ENCODE peak calls at places on chromosome 2, in ten cellular contexts. One of them, this sample, is unnamed.

GRCh38 chr2:240322991-240323390 is 112.5 kb upstream of the GPC1 start:
- DNase-seq in NCI-H748 treated with DMSO at 0.1 percent for 48 hours: no peak
- DNase-seq in fibroblast of pulmonary artery: no peak
- DNase-seq in activated CD4-positive, alpha-beta T cell treated with anti-CD3 and anti-CD28 coated beads for 24 hours: no peak
- DNase-seq in activated effector memory CD4-positive, alpha-beta T cell treated with Interleukin-2 at 50 U/mL for 16 hours: no peak
- DNase-seq in NCI-H2081: no peak
- DNase-seq in stimulated activated CD8-positive, alpha-beta memory T cell treated with anti-CD3 and anti-CD28 coated beads, Interleukin-7, amount 100 ng/mL, for 24 hours: no peak
- DNase-seq in EH: no peak
- DNase-seq in B cell: no peak
- DNase-seq in T-cell: no peak
- DNase-seq in this sample: no peak

GRCh38 chr2:85793584-85793983 is 39.8 kb downstream of the ATOH8 start:
- DNase-seq in NCI-H748 treated with DMSO at 0.1 percent for 48 hours: no peak
- DNase-seq in fibroblast of pulmonary artery: no peak
- DNase-seq in activated CD4-positive, alpha-beta T cell treated with anti-CD3 and anti-CD28 coated beads for 24 hours: no peak
- DNase-seq in activated effector memory CD4-positive, alpha-beta T cell treated with Interleukin-2 at 50 U/mL for 16 hours: no peak
- DNase-seq in NCI-H2081: no peak
- DNase-seq in stimulated activated CD8-positive, alpha-beta memory T cell treated with anti-CD3 and anti-CD28 coated beads, Interleukin-7, amount 100 ng/mL, for 24 hours: no peak
- DNase-seq in EH: no peak
- DNase-seq in B cell: no peak
- DNase-seq in T-cell: no peak
- DNase-seq in this sample: no peak

GRCh38 chr2:150134223-150134858 is 353.1 kb downstream of the RND3 start:
- DNase-seq in NCI-H748 treated with DMSO at 0.1 percent for 48 hours: no peak
- DNase-seq in fibroblast of pulmonary artery: no peak
- DNase-seq in activated CD4-positive, alpha-beta T cell treated with anti-CD3 and anti-CD28 coated beads for 24 hours: no peak
- DNase-seq in activated effector memory CD4-positive, alpha-beta T cell treated with Interleukin-2 at 50 U/mL for 16 hours: no peak
- DNase-seq in NCI-H2081: no peak
- DNase-seq in stimulated activated CD8-positive, alpha-beta memory T cell treated with anti-CD3 and anti-CD28 coated beads, Interleukin-7, amount 100 ng/mL, for 24 hours: no peak
- DNase-seq in EH: peak; percentile 87
- DNase-seq in B cell: no peak
- DNase-seq in T-cell: no peak
- DNase-seq in this sample: no peak

GRCh38 chr2:39516347-39517101 is 79.4 kb upstream of the MAP4K3 start:
- DNase-seq in NCI-H748 treated with DMSO at 0.1 percent for 48 hours: no peak
- DNase-seq in fibroblast of pulmonary artery: peak; percentile 89
- DNase-seq in activated CD4-positive, alpha-beta T cell treated with anti-CD3 and anti-CD28 coated beads for 24 hours: no peak
- DNase-seq in activated effector memory CD4-positive, alpha-beta T cell treated with Interleukin-2 at 50 U/mL for 16 hours: no peak
- DNase-seq in NCI-H2081: peak; percentile 19
- DNase-seq in stimulated activated CD8-positive, alpha-beta memory T cell treated with anti-CD3 and anti-CD28 coated beads, Interleukin-7, amount 100 ng/mL, for 24 hours: no peak
- DNase-seq in EH: peak; percentile 34
- DNase-seq in B cell: no peak
- DNase-seq in T-cell: no peak
- DNase-seq in this sample: no peak

GRCh38 chr2:216236486-216236885 is 127.3 kb downstream of the XRCC5 start:
- DNase-seq in NCI-H748 treated with DMSO at 0.1 percent for 48 hours: no peak
- DNase-seq in fibroblast of pulmonary artery: no peak
- DNase-seq in activated CD4-positive, alpha-beta T cell treated with anti-CD3 and anti-CD28 coated beads for 24 hours: no peak
- DNase-seq in activated effector memory CD4-positive, alpha-beta T cell treated with Interleukin-2 at 50 U/mL for 16 hours: no peak
- DNase-seq in NCI-H2081: no peak
- DNase-seq in stimulated activated CD8-positive, alpha-beta memory T cell treated with anti-CD3 and anti-CD28 coated beads, Interleukin-7, amount 100 ng/mL, for 24 hours: no peak
- DNase-seq in EH: no peak
- DNase-seq in B cell: no peak
- DNase-seq in T-cell: no peak
- DNase-seq in this sample: no peak

GRCh38 chr2:173399229-173399628 is 44.6 kb downstream of the CDCA7 start:
- DNase-seq in NCI-H748 treated with DMSO at 0.1 percent for 48 hours: no peak
- DNase-seq in fibroblast of pulmonary artery: no peak
- DNase-seq in activated CD4-positive, alpha-beta T cell treated with anti-CD3 and anti-CD28 coated beads for 24 hours: no peak
- DNase-seq in activated effector memory CD4-positive, alpha-beta T cell treated with Interleukin-2 at 50 U/mL for 16 hours: no peak
- DNase-seq in NCI-H2081: no peak
- DNase-seq in stimulated activated CD8-positive, alpha-beta memory T cell treated with anti-CD3 and anti-CD28 coated beads, Interleukin-7, amount 100 ng/mL, for 24 hours: no peak
- DNase-seq in EH: no peak
- DNase-seq in B cell: no peak
- DNase-seq in T-cell: no peak
- DNase-seq in this sample: no peak

GRCh38 chr2:178478102-178478441 is 328 bp downstream of the FKBP7 start:
- DNase-seq in NCI-H748 treated with DMSO at 0.1 percent for 48 hours: peak; percentile 39
- DNase-seq in fibroblast of pulmonary artery: peak; percentile 32
- DNase-seq in activated CD4-positive, alpha-beta T cell treated with anti-CD3 and anti-CD28 coated beads for 24 hours: no peak
- DNase-seq in activated effector memory CD4-positive, alpha-beta T cell treated with Interleukin-2 at 50 U/mL for 16 hours: no peak
- DNase-seq in NCI-H2081: peak; percentile 40
- DNase-seq in stimulated activated CD8-positive, alpha-beta memory T cell treated with anti-CD3 and anti-CD28 coated beads, Interleukin-7, amount 100 ng/mL, for 24 hours: no peak
- DNase-seq in EH: no peak
- DNase-seq in B cell: no peak
- DNase-seq in T-cell: no peak
- DNase-seq in this sample: no peak

GRCh38 chr2:237221443-237221842 is 135.8 kb downstream of the COPS8 start:
- DNase-seq in NCI-H748 treated with DMSO at 0.1 percent for 48 hours: no peak
- DNase-seq in fibroblast of pulmonary artery: no peak
- DNase-seq in activated CD4-positive, alpha-beta T cell treated with anti-CD3 and anti-CD28 coated beads for 24 hours: no peak
- DNase-seq in activated effector memory CD4-positive, alpha-beta T cell treated with Interleukin-2 at 50 U/mL for 16 hours: no peak
- DNase-seq in NCI-H2081: no peak
- DNase-seq in stimulated activated CD8-positive, alpha-beta memory T cell treated with anti-CD3 and anti-CD28 coated beads, Interleukin-7, amount 100 ng/mL, for 24 hours: no peak
- DNase-seq in EH: no peak
- DNase-seq in B cell: no peak
- DNase-seq in T-cell: no peak
- DNase-seq in this sample: no peak

GRCh38 chr2:237059155-237059875 is 26.4 kb upstream of the COPS8 start:
- DNase-seq in NCI-H748 treated with DMSO at 0.1 percent for 48 hours: no peak
- DNase-seq in fibroblast of pulmonary artery: no peak
- DNase-seq in activated CD4-positive, alpha-beta T cell treated with anti-CD3 and anti-CD28 coated beads for 24 hours: no peak
- DNase-seq in activated effector memory CD4-positive, alpha-beta T cell treated with Interleukin-2 at 50 U/mL for 16 hours: no peak
- DNase-seq in NCI-H2081: no peak
- DNase-seq in stimulated activated CD8-positive, alpha-beta memory T cell treated with anti-CD3 and anti-CD28 coated beads, Interleukin-7, amount 100 ng/mL, for 24 hours: no peak
- DNase-seq in EH: no peak
- DNase-seq in B cell: no peak
- DNase-seq in T-cell: no peak
- DNase-seq in this sample: no peak

GRCh38 chr2:214482716-214483115 is 71.9 kb downstream of the VWC2L start:
- DNase-seq in NCI-H748 treated with DMSO at 0.1 percent for 48 hours: no peak
- DNase-seq in fibroblast of pulmonary artery: no peak
- DNase-seq in activated CD4-positive, alpha-beta T cell treated with anti-CD3 and anti-CD28 coated beads for 24 hours: no peak
- DNase-seq in activated effector memory CD4-positive, alpha-beta T cell treated with Interleukin-2 at 50 U/mL for 16 hours: no peak
- DNase-seq in NCI-H2081: no peak
- DNase-seq in stimulated activated CD8-positive, alpha-beta memory T cell treated with anti-CD3 and anti-CD28 coated beads, Interleukin-7, amount 100 ng/mL, for 24 hours: no peak
- DNase-seq in EH: no peak
- DNase-seq in B cell: no peak
- DNase-seq in T-cell: no peak
- DNase-seq in this sample: no peak

GRCh38 chr2:84906900-84907714 is 1.7 kb downstream of the TMSB10 start:
- DNase-seq in NCI-H748 treated with DMSO at 0.1 percent for 48 hours: no peak
- DNase-seq in fibroblast of pulmonary artery: peak; percentile 95
- DNase-seq in activated CD4-positive, alpha-beta T cell treated with anti-CD3 and anti-CD28 coated beads for 24 hours: no peak
- DNase-seq in activated effector memory CD4-positive, alpha-beta T cell treated with Interleukin-2 at 50 U/mL for 16 hours: peak; percentile 52
- DNase-seq in NCI-H2081: peak; percentile 68
- DNase-seq in stimulated activated CD8-positive, alpha-beta memory T cell treated with anti-CD3 and anti-CD28 coated beads, Interleukin-7, amount 100 ng/mL, for 24 hours: no peak
- DNase-seq in EH: peak; percentile 96
- DNase-seq in B cell: peak; percentile 69
- DNase-seq in T-cell: peak; percentile 56
- DNase-seq in this sample: peak; percentile 83